ENCODE peak calls at places on chromosomes 6 and 20, in four cellular contexts. One of them, this sample, is unnamed.

GRCh38 chr6:48904809-48905208 is 558.2 kb downstream of the MMUT start:
- DNase-seq in effector memory CD8-positive, alpha-beta T cell: no peak
- DNase-seq in naive thymus-derived CD4-positive, alpha-beta T cell: no peak
- DNase-seq in nucleus accumbens: no peak
- DNase-seq in this sample: no peak

GRCh38 chr6:53066059-53066406 is 829 bp downstream of the FBXO9 start:
- DNase-seq in effector memory CD8-positive, alpha-beta T cell: no peak
- DNase-seq in nucleus accumbens: peak
- DNase-seq in naive thymus-derived CD4-positive, alpha-beta T cell: peak
- DNase-seq in this sample: peak

GRCh38 chr20:63694596-63695418 is 1.6 kb upstream of the TNFRSF6B start:
- DNase-seq in naive thymus-derived CD4-positive, alpha-beta T cell: no peak
- DNase-seq in nucleus accumbens: no peak
- DNase-seq in effector memory CD8-positive, alpha-beta T cell: no peak
- DNase-seq in this sample: no peak

GRCh38 chr6:1317302-1317815 is 5.5 kb downstream of the FOXQ1 start:
- DNase-seq in nucleus accumbens: no peak
- DNase-seq in effector memory CD8-positive, alpha-beta T cell: no peak
- DNase-seq in naive thymus-derived CD4-positive, alpha-beta T cell: no peak
- DNase-seq in this sample: no peak

GRCh38 chr20:642398-643174 is 10.4 kb downstream of the SRXN1 start:
- DNase-seq in effector memory CD8-positive, alpha-beta T cell: no peak
- DNase-seq in naive thymus-derived CD4-positive, alpha-beta T cell: no peak
- DNase-seq in nucleus accumbens: peak
- DNase-seq in this sample: no peak

GRCh38 chr20:5848711-5849505 is 98.7 kb downstream of the SHLD1 start:
- DNase-seq in naive thymus-derived CD4-positive, alpha-beta T cell: no peak
- DNase-seq in nucleus accumbens: no peak
- DNase-seq in effector memory CD8-positive, alpha-beta T cell: no peak
- DNase-seq in this sample: peak

GRCh38 chr6:142279350-142280180 is 22.2 kb upstream of the ADGRG6 start:
- DNase-seq in naive thymus-derived CD4-positive, alpha-beta T cell: no peak
- DNase-seq in nucleus accumbens: no peak
- DNase-seq in effector memory CD8-positive, alpha-beta T cell: no peak
- DNase-seq in this sample: no peak

GRCh38 chr6:39923394-39923793 is 10.9 kb downstream of the MOCS1 start:
- DNase-seq in nucleus accumbens: peak
- DNase-seq in effector memory CD8-positive, alpha-beta T cell: no peak
- DNase-seq in naive thymus-derived CD4-positive, alpha-beta T cell: no peak
- DNase-seq in this sample: peak

GRCh38 chr6:44386929-44387345 is 569 bp upstream of the CDC5L start:
- DNase-seq in naive thymus-derived CD4-positive, alpha-beta T cell: no peak
- DNase-seq in nucleus accumbens: no peak
- DNase-seq in effector memory CD8-positive, alpha-beta T cell: no peak
- DNase-seq in this sample: peak

GRCh38 chr20:10676518-10676917 is 2.7 kb upstream of the JAG1 start:
- DNase-seq in naive thymus-derived CD4-positive, alpha-beta T cell: no peak
- DNase-seq in effector memory CD8-positive, alpha-beta T cell: no peak
- DNase-seq in nucleus accumbens: no peak
- DNase-seq in this sample: no peak

GRCh38 chr6:12001004-12001705 is 11.0 kb upstream of the HIVEP1 start:
- DNase-seq in naive thymus-derived CD4-positive, alpha-beta T cell: no peak
- DNase-seq in nucleus accumbens: no peak
- DNase-seq in effector memory CD8-positive, alpha-beta T cell: no peak
- DNase-seq in this sample: no peak

GRCh38 chr6:106334646-106335448 is 9.3 kb upstream of the ATG5 start:
- DNase-seq in naive thymus-derived CD4-positive, alpha-beta T cell: peak
- DNase-seq in nucleus accumbens: peak
- DNase-seq in effector memory CD8-positive, alpha-beta T cell: peak
- DNase-seq in this sample: no peak

GRCh38 chr6:2900821-2901644 is 2.1 kb downstream of the SERPINB9 start:
- DNase-seq in effector memory CD8-positive, alpha-beta T cell: no peak
- DNase-seq in nucleus accumbens: no peak
- DNase-seq in naive thymus-derived CD4-positive, alpha-beta T cell: no peak
- DNase-seq in this sample: peak

GRCh38 chr20:17965042-17965697 is 3.4 kb downstream of the SNX5 start:
- DNase-seq in naive thymus-derived CD4-positive, alpha-beta T cell: no peak
- DNase-seq in effector memory CD8-positive, alpha-beta T cell: no peak
- DNase-seq in nucleus accumbens: no peak
- DNase-seq in this sample: no peak

GRCh38 chr20:59515013-59515905 is 89.1 kb upstream of the PHACTR3 start:
- DNase-seq in effector memory CD8-positive, alpha-beta T cell: no peak
- DNase-seq in naive thymus-derived CD4-positive, alpha-beta T cell: no peak
- DNase-seq in nucleus accumbens: peak
- DNase-seq in this sample: peak

GRCh38 chr6:149302723-149303122 is 14.8 kb upstream of the TAB2 start:
- DNase-seq in nucleus accumbens: no peak
- DNase-seq in effector memory CD8-positive, alpha-beta T cell: no peak
- DNase-seq in naive thymus-derived CD4-positive, alpha-beta T cell: no peak
- DNase-seq in this sample: no peak

GRCh38 chr6:28565823-28566526 is 40.3 kb downstream of the GPX5 start:
- DNase-seq in naive thymus-derived CD4-positive, alpha-beta T cell: no peak
- DNase-seq in effector memory CD8-positive, alpha-beta T cell: no peak
- DNase-seq in nucleus accumbens: no peak
- DNase-seq in this sample: no peak

GRCh38 chr20:47544240-47544639 is 42.6 kb downstream of the NCOA3 start:
- DNase-seq in effector memory CD8-positive, alpha-beta T cell: no peak
- DNase-seq in nucleus accumbens: no peak
- DNase-seq in naive thymus-derived CD4-positive, alpha-beta T cell: no peak
- DNase-seq in this sample: no peak

GRCh38 chr6:75349262-75349984 is 64.8 kb upstream of the TMEM30A start:
- DNase-seq in effector memory CD8-positive, alpha-beta T cell: no peak
- DNase-seq in naive thymus-derived CD4-positive, alpha-beta T cell: no peak
- DNase-seq in nucleus accumbens: no peak
- DNase-seq in this sample: no peak

GRCh38 chr6:53898026-53898795 is 103.4 kb downstream of the LRRC1 start:
- DNase-seq in effector memory CD8-positive, alpha-beta T cell: no peak
- DNase-seq in nucleus accumbens: no peak
- DNase-seq in naive thymus-derived CD4-positive, alpha-beta T cell: no peak
- DNase-seq in this sample: no peak

GRCh38 chr6:45864651-45865050 is 151.0 kb downstream of the CLIC5 start:
- DNase-seq in nucleus accumbens: no peak
- DNase-seq in naive thymus-derived CD4-positive, alpha-beta T cell: no peak
- DNase-seq in effector memory CD8-positive, alpha-beta T cell: no peak
- DNase-seq in this sample: no peak

GRCh38 chr20:37984018-37984785 is 49.1 kb downstream of the TTI1 start:
- DNase-seq in effector memory CD8-positive, alpha-beta T cell: no peak
- DNase-seq in nucleus accumbens: no peak
- DNase-seq in naive thymus-derived CD4-positive, alpha-beta T cell: no peak
- DNase-seq in this sample: no peak

GRCh38 chr6:111972714-111973678 is 80.9 kb upstream of the CCN6 start:
- DNase-seq in effector memory CD8-positive, alpha-beta T cell: peak
- DNase-seq in naive thymus-derived CD4-positive, alpha-beta T cell: peak
- DNase-seq in nucleus accumbens: peak
- DNase-seq in this sample: no peak

GRCh38 chr6:116424001-116424400 is 37.2 kb upstream of the CALHM6 start:
- DNase-seq in nucleus accumbens: no peak
- DNase-seq in naive thymus-derived CD4-positive, alpha-beta T cell: no peak
- DNase-seq in effector memory CD8-positive, alpha-beta T cell: no peak
- DNase-seq in this sample: no peak

GRCh38 chr6:11078266-11078665 is 15.4 kb upstream of the SMIM13 start:
- DNase-seq in nucleus accumbens: no peak
- DNase-seq in effector memory CD8-positive, alpha-beta T cell: no peak
- DNase-seq in naive thymus-derived CD4-positive, alpha-beta T cell: no peak
- DNase-seq in this sample: no peak

GRCh38 chr6:37889015-37889885 is 69.7 kb downstream of the ZFAND3 start:
- DNase-seq in naive thymus-derived CD4-positive, alpha-beta T cell: no peak
- DNase-seq in effector memory CD8-positive, alpha-beta T cell: no peak
- DNase-seq in nucleus accumbens: no peak
- DNase-seq in this sample: no peak

GRCh38 chr6:155352812-155353211 is 38.5 kb upstream of the TFB1M start:
- DNase-seq in naive thymus-derived CD4-positive, alpha-beta T cell: no peak
- DNase-seq in nucleus accumbens: no peak
- DNase-seq in effector memory CD8-positive, alpha-beta T cell: no peak
- DNase-seq in this sample: no peak

GRCh38 chr6:135052939-135053338 is 1.7 kb downstream of the HBS1L start:
- DNase-seq in effector memory CD8-positive, alpha-beta T cell: no peak
- DNase-seq in naive thymus-derived CD4-positive, alpha-beta T cell: no peak
- DNase-seq in nucleus accumbens: no peak
- DNase-seq in this sample: no peak

GRCh38 chr20:48308882-48309281 is 518.9 kb downstream of the PREX1 start:
- DNase-seq in nucleus accumbens: no peak
- DNase-seq in naive thymus-derived CD4-positive, alpha-beta T cell: no peak
- DNase-seq in effector memory CD8-positive, alpha-beta T cell: no peak
- DNase-seq in this sample: no peak

GRCh38 chr6:144266091-144266649 is 19.0 kb upstream of the UTRN start:
- DNase-seq in naive thymus-derived CD4-positive, alpha-beta T cell: no peak
- DNase-seq in effector memory CD8-positive, alpha-beta T cell: no peak
- DNase-seq in nucleus accumbens: no peak
- DNase-seq in this sample: no peak

GRCh38 chr6:116397960-116398359 is 27.2 kb downstream of the DSE start:
- DNase-seq in effector memory CD8-positive, alpha-beta T cell: no peak
- DNase-seq in naive thymus-derived CD4-positive, alpha-beta T cell: no peak
- DNase-seq in nucleus accumbens: no peak
- DNase-seq in this sample: no peak

This sample was measured in C1 segment of cervical spinal cord.